ENCODE peak calls at places on chromosomes 3 and 15, in seven cellular contexts. U is IMR-90; X is activated CD4-positive, alpha-beta T cell treated with anti-CD3 and anti-CD28 coated beads, Interleukin-2, amount 10 ng/mL, durations not matched to agents 7 days and 5 days; N is heart right ventricle; R is RPMI7951; J is HT-29; P is fibroblast of the aortic adventitia. S is an unnamed sample.
A peak's percentile ranks its signal among the peaks of the same experiment; 100 is the strongest.

GRCh38 chr3:196788509-196788908 is 48.9 kb downstream of the PAK2 start:
- DNase-seq in U (peak; percentile 23), X (no peak), N (no peak), R (no peak), J (no peak), P (no peak), S (no peak)

GRCh38 chr3:184155644-184156521 is 706 bp downstream of the DVL3 start:
- DNase-seq in U (peak; percentile 16), X (peak; percentile 38), N (peak; percentile 31), R (no peak), J (peak; percentile 33), P (no peak), S (no peak)

GRCh38 chr3:87410110-87410509 is 133.7 kb upstream of the POU1F1 start:
- DNase-seq in U (no peak), X (no peak), N (no peak), R (no peak), J (no peak), P (no peak), S (no peak)

GRCh38 chr3:188123170-188123920 is 30.6 kb upstream of the LPP start:
- DNase-seq in U (peak; percentile 57), X (no peak), N (no peak), R (peak; percentile 33), J (peak; percentile 25), P (peak; percentile 31), S (no peak)

GRCh38 chr3:193240850-193241706 is at the start of gene PLAAT1:
- DNase-seq in U (peak; percentile 19), X (no peak), N (peak; percentile 61), R (peak; percentile 70), J (peak; percentile 47), P (peak; percentile 9), S (peak; percentile 84)

GRCh38 chr3:62577153-62577552 is 203.8 kb upstream of the FEZF2 start:
- DNase-seq in U (no peak), X (no peak), N (no peak), R (no peak), J (no peak), P (peak; percentile 26), S (no peak)

GRCh38 chr3:45942051-45942825 is 1.0 kb upstream of the CXCR6 start:
- DNase-seq in U (no peak), X (no peak), N (no peak), R (peak; percentile 21), J (no peak), P (no peak), S (no peak)

GRCh38 chr15:45093013-45093412 is 21.0 kb downstream of the DUOX2 start:
- DNase-seq in U (no peak), X (no peak), N (no peak), R (no peak), J (no peak), P (no peak), S (no peak)

GRCh38 chr3:131699001-131699400 is 196.2 kb upstream of the MRPL3 start:
- DNase-seq in U (no peak), X (no peak), N (no peak), R (no peak), J (no peak), P (no peak), S (no peak)

GRCh38 chr15:62119224-62119925 is 45.7 kb downstream of the C2CD4B start:
- DNase-seq in U (peak; percentile 97), X (peak; percentile 10), N (peak; percentile 29), R (peak; percentile 93), J (peak; percentile 28), P (peak; percentile 95), S (peak; percentile 36)

GRCh38 chr15:28191832-28192231 is 92.7 kb upstream of the OCA2 start:
- DNase-seq in U (peak; percentile 77), X (no peak), N (peak; percentile 39), R (peak; percentile 79), J (no peak), P (peak; percentile 25), S (no peak)

GRCh38 chr15:66730168-66731014 is 28.4 kb downstream of the SMAD6 start:
- DNase-seq in U (peak; percentile 76), X (no peak), N (no peak), R (peak; percentile 52), J (no peak), P (peak; percentile 55), S (no peak)

GRCh38 chr3:41441568-41441967 is 242.3 kb downstream of the CTNNB1 start:
- DNase-seq in U (no peak), X (no peak), N (no peak), R (no peak), J (no peak), P (no peak), S (no peak)

GRCh38 chr3:115790759-115791158 is 167.4 kb downstream of the GAP43 start:
- DNase-seq in U (peak; percentile 99), X (peak; percentile 29), N (no peak), R (peak; percentile 97), J (peak; percentile 89), P (peak; percentile 92), S (no peak)

GRCh38 chr3:135627057-135627456 is 338.5 kb upstream of the PPP2R3A start:
- DNase-seq in U (no peak), X (no peak), N (no peak), R (no peak), J (no peak), P (no peak), S (no peak)

GRCh38 chr3:44555753-44556152 is 760 bp downstream of the ZKSCAN7 start:
- DNase-seq in U (peak; percentile 18), X (no peak), N (no peak), R (peak; percentile 14), J (no peak), P (no peak), S (no peak)

GRCh38 chr3:147680820-147681488 is 271.8 kb downstream of the ZIC1 start:
- DNase-seq in U (peak; percentile 0), X (no peak), N (peak; percentile 67), R (no peak), J (no peak), P (no peak), S (no peak)

GRCh38 chr3:15271030-15271429 is 61.4 kb downstream of the SH3BP5 start:
- DNase-seq in U (no peak), X (no peak), N (no peak), R (no peak), J (no peak), P (no peak), S (no peak)

S was measured in pancreas.